ENCODE peak calls at places on chromosome 12, in six cellular contexts. H is glutamatergic neuron, W is colonic mucosa, V is astrocyte of the spinal cord, Z is fibroblast of mammary gland, N is right atrium auricular region. R is an unnamed sample.

GRCh38 chr12:24879644-24880043 is 69.3 kb downstream of the BCAT1 start:
- DNase-seq in Z (no peak), V (no peak), H (no peak), W (no peak), N (no peak), R (no peak)

GRCh38 chr12:109530301-109530685 is 43.0 kb downstream of the MMAB start:
- DNase-seq in H (no peak), Z (no peak), W (no peak), V (no peak), N (no peak), R (no peak)

GRCh38 chr12:53755451-53756290 is 3.9 kb upstream of the CISTR start:
- DNase-seq in Z (no peak), W (no peak), N (no peak), H (no peak), V (no peak), R (no peak)

GRCh38 chr12:28827841-28828240 is 321.2 kb upstream of the FAR2 start:
- DNase-seq in W (no peak), V (no peak), H (no peak), Z (no peak), N (no peak), R (no peak)

GRCh38 chr12:508795-509194 is 49.1 kb downstream of the B4GALNT3 start:
- DNase-seq in N (no peak), V (no peak), W (peak; percentile 77), H (no peak), Z (no peak), R (no peak)

GRCh38 chr12:56104815-56105476 is 587 bp downstream of the PA2G4 start:
- DNase-seq in V (no peak), N (no peak), W (no peak), Z (peak; percentile 16), H (peak; percentile 31), R (no peak)

GRCh38 chr12:99745895-99746294 is 98.3 kb downstream of the GARIN6 start:
- DNase-seq in V (no peak), Z (no peak), N (no peak), W (no peak), H (no peak), R (no peak)

GRCh38 chr12:6452908-6453630 is 1.2 kb downstream of the TAPBPL start:
- DNase-seq in H (no peak), V (no peak), W (peak; percentile 78), Z (no peak), N (no peak), R (no peak)

GRCh38 chr12:6700646-6701051 is at the start of gene PIANP:
- DNase-seq in N (no peak), H (peak; percentile 89), W (no peak), Z (no peak), V (no peak), R (no peak)

GRCh38 chr12:124370384-124370783 is 75.5 kb downstream of the RFLNA start:
- DNase-seq in N (no peak), Z (no peak), W (no peak), H (no peak), V (no peak), R (no peak)

GRCh38 chr12:124370851-124371250 is 76.0 kb downstream of the RFLNA start:
- DNase-seq in V (no peak), W (no peak), N (no peak), Z (no peak), H (no peak), R (no peak)

GRCh38 chr12:124369901-124370378 is 75.0 kb downstream of the RFLNA start:
- DNase-seq in Z (no peak), W (no peak), H (no peak), N (peak; percentile 84), V (no peak), R (no peak)

GRCh38 chr12:124369055-124369900 is 74.4 kb downstream of the RFLNA start:
- DNase-seq in N (peak; percentile 94), V (peak; percentile 97), W (peak; percentile 82), Z (peak; percentile 94), H (no peak), R (peak; percentile 85)

GRCh38 chr12:124368421-124369032 is 73.6 kb downstream of the RFLNA start:
- DNase-seq in Z (no peak), H (no peak), V (no peak), W (no peak), N (no peak), R (no peak)
- TF ChIP-seq CTCF in Z (no peak), H (no peak), V (peak; percentile 24), W (no peak), N (no peak), R (peak; percentile 6)

GRCh38 chr12:31849090-31849687 is 110.0 kb upstream of the RESF1 start:
- DNase-seq in H (no peak), V (peak; percentile 41), Z (peak; percentile 42), W (no peak), N (no peak), R (no peak)

GRCh38 chr12:31850268-31850667 is 108.9 kb upstream of the RESF1 start:
- DNase-seq in N (no peak), Z (no peak), W (no peak), V (peak; percentile 35), H (no peak), R (no peak)

GRCh38 chr12:31843399-31844095 is 114.7 kb upstream of the AMN1 start:
- DNase-seq in Z (no peak), N (no peak), V (no peak), H (no peak), W (no peak), R (no peak)

GRCh38 chr12:31845613-31846321 is 113.4 kb upstream of the RESF1 start:
- DNase-seq in H (no peak), Z (no peak), N (no peak), W (no peak), V (no peak), R (no peak)

GRCh38 chr12:31846405-31846804 is 112.8 kb upstream of the RESF1 start:
- DNase-seq in N (no peak), H (no peak), V (no peak), W (no peak), Z (no peak), R (no peak)
- TF ChIP-seq CTCF in N (no peak), H (no peak), V (no peak), W (no peak), Z (no peak), R (no peak)

DNA sequence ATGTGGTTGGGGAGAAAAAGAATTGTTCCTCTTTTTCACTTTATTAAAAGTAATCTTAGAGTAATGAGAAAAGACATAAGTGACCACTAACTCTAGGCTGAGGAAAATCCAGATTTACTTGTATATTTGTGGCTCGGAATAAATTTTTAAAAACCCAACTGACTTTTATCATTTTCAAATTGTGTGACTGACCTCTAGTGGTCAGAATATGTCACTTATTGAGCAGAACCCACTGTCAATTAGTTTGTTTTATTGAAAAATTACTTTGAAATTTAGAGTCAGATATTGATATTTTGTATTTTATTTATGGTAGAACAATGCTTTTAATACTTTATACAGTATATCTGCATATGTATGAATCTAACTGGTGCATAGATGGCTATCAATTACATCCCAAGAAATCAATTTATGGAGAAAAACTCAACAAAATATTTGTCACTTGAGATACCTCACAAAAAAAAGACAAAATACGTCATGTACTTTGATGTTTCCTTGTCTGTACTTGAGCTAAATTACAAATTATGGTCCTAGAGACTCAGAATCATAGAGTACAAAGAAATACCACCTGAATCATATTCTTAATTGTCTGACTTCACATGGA is 229.4 kb downstream of the CNTN1 start:
- DNase-seq in W (no peak), N (no peak), H (no peak), V (peak; percentile 29), Z (peak; percentile 33), R (no peak)
- TF ChIP-seq CTCF in W (peak; percentile 69), N (peak; percentile 20), H (peak; percentile 86), V (peak; percentile 53), Z (peak; percentile 53), R (peak; percentile 54)

DNA sequence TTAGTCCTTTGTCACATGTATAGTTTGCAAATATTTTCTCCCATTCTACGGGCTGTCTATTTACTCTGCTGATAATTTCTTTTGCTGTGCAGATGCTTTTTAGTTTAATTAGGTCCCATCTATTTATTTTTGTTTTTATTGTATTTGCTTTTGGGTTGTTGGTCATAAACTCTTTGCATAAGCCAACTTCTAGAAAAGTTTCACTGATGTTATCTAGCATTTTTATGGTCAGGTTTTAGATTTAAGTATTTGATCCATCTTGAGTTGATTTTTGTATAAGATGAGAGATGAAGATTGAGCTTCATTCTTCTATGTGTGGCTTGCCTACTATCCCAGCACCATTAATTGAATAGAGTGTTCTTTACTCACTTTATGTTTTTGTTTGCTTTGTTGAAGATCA is 1008.4 kb upstream of the ATXN7L3B start:
- DNase-seq in W (no peak), N (no peak), Z (no peak), H (no peak), V (no peak), R (no peak)
- TF ChIP-seq CTCF in W (no peak), N (no peak), Z (no peak), H (no peak), V (no peak), R (no peak)

DNA sequence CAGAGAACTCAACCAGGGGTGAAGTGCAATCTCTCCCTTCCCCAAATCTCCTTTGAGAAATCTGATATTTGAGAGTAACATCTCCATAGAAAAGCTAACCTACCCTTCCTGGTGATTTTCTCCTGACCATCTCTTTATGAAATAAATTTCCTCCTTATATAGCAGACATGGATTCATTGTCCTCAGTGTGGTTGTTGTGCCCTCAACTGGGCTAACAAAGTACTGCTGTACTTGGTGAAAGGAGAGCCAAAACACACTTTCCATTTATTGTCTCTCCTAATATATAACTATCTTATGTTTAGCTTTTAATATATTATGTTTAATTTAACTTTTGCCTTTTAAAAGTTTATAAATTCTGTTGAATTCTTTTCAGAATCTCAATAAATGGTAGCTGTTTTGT is 65.1 kb upstream of the SLCO1B1 start:
- DNase-seq in N (no peak), V (peak; percentile 33), H (no peak), Z (no peak), W (no peak), R (no peak)
- TF ChIP-seq CTCF in N (no peak), V (peak; percentile 57), H (peak; percentile 19), Z (no peak), W (peak; percentile 29), R (no peak)

GRCh38 chr12:33222357-33222756 is 217.3 kb downstream of the SYT10 start:
- DNase-seq in N (no peak), V (no peak), H (no peak), W (no peak), Z (no peak), R (no peak)
- TF ChIP-seq CTCF in N (no peak), V (no peak), H (no peak), W (no peak), Z (no peak), R (no peak)

GRCh38 chr12:91332305-91332704 is 149.7 kb upstream of the DCN start:
- DNase-seq in Z (peak; percentile 46), N (no peak), H (no peak), W (no peak), V (peak; percentile 30), R (no peak)
- TF ChIP-seq CTCF in Z (peak; percentile 24), N (no peak), H (no peak), W (no peak), V (no peak), R (no peak)

R was measured in AG09319.